ENCODE peak calls at places on chromosomes 5 and 9, in five cellular contexts. G is psoas muscle, H is Panc1, W is sigmoid colon, I is cardiac muscle cell. T is an unnamed sample.

GRCh38 chr9:107190031-107190935 is 92.8 kb upstream of the RAD23B start:
- DNase-seq in H (no peak), I (no peak), G (no peak), W (no peak), T (no peak)

GRCh38 chr9:114592356-114592755 is 4.8 kb downstream of the ATP6V1G1 start:
- DNase-seq in G (no peak), W (no peak), I (no peak), H (no peak), T (no peak)

GRCh38 chr5:86837610-86838009 is 219.9 kb downstream of the COX7C start:
- DNase-seq in G (no peak), I (no peak), W (no peak), H (no peak), T (no peak)

GRCh38 chr5:116037236-116037822 is 5.1 kb downstream of the ARL14EPL start:
- DNase-seq in I (peak; percentile 21), H (no peak), W (no peak), G (no peak), T (no peak)

GRCh38 chr9:36818242-36818938 is 215.7 kb downstream of the PAX5 start:
- DNase-seq in H (no peak), W (peak; percentile 61), G (peak; percentile 26), I (peak; percentile 6), T (no peak)

GRCh38 chr5:128534729-128535128 is 3.3 kb downstream of the FBN2 start:
- DNase-seq in I (peak; percentile 65), G (no peak), W (no peak), H (no peak), T (no peak)

GRCh38 chr9:111483862-111484563 is at the start of gene ECPAS:
- DNase-seq in H (no peak), W (peak; percentile 88), I (peak; percentile 87), G (peak; percentile 81), T (peak; percentile 87)

GRCh38 chr5:124704594-124705284 is 41.7 kb downstream of the ZNF608 start:
- DNase-seq in I (no peak), G (no peak), H (no peak), W (no peak), T (no peak)

GRCh38 chr5:3954189-3954588 is 358.6 kb downstream of the IRX1 start:
- DNase-seq in G (no peak), H (no peak), W (no peak), I (no peak), T (no peak)

GRCh38 chr9:37988041-37988440 is 81.0 kb downstream of the SHB start:
- DNase-seq in I (no peak), G (no peak), W (no peak), H (no peak), T (no peak)

GRCh38 chr5:126610616-126611015 is 9.9 kb downstream of the PHAX start:
- DNase-seq in G (no peak), W (no peak), H (no peak), I (no peak), T (no peak)

GRCh38 chr5:119331566-119332095 is 24.2 kb upstream of the TNFAIP8 start:
- DNase-seq in G (no peak), I (no peak), H (no peak), W (no peak), T (no peak)

GRCh38 chr5:133384903-133385302 is 227.4 kb downstream of the FSTL4 start:
- DNase-seq in G (no peak), W (peak; percentile 40), H (no peak), I (no peak), T (no peak)

GRCh38 chr9:34592895-34593601 is 3.5 kb upstream of the CNTFR start:
- DNase-seq in I (no peak), G (peak; percentile 87), H (no peak), W (peak; percentile 92), T (no peak)

GRCh38 chr9:34591091-34591910 is 1.8 kb upstream of the CNTFR start:
- DNase-seq in I (peak; percentile 85), G (peak; percentile 91), W (peak; percentile 93), H (peak; percentile 33), T (peak; percentile 91)

GRCh38 chr9:34591911-34592866 is 2.7 kb upstream of the CNTFR start:
- DNase-seq in W (no peak), I (no peak), H (no peak), G (no peak), T (no peak)

GRCh38 chr9:34590376-34591090 is 1.0 kb upstream of the CNTFR start:
- DNase-seq in H (no peak), G (peak; percentile 52), I (no peak), W (peak; percentile 75), T (no peak)

GRCh38 chr9:34594177-34594576 is 4.7 kb upstream of the CNTFR start:
- DNase-seq in I (no peak), H (no peak), W (no peak), G (peak; percentile 41), T (no peak)
- H3K4me1 ChIP-seq in I (peaks cover 10% of the 10 kb centered on the region), H (peaks cover 10% of the 10 kb centered on the region), W (peaks cover 44% of the 10 kb centered on the region), G (peaks cover 62% of the 10 kb centered on the region), T (peaks cover 23% of the 10 kb centered on the region)

DNA sequence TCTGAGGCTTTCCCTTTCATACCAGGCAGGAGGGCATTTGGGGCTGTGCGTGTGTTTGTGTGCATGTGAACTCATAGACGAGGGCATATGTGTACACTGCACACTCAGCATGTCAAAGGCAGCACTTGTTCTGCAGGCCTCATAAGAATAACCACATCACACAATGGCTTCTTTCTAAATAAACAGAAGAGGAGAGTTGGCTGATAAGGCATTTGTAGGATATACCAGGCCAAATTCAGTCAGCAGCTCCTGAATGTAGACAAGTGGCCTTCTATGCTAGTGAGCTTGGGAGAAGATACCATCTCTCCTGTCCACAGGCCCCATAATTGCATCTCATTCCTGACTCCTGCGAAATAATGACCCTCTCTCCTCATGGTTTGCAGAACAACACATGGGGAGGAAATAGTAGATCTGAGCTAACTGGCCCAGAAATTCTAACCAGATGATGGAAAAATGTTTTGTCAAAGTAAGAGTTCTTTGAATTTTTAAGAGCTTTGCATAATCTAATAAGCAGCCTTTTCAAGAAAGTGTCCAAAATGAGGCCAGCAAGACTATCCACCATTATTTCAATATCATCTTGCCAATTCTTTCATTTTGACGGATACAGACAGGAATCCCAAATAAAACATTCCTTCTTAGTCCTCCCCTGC is 60.5 kb upstream of the GAS1 start:
- DNase-seq in W (no peak), H (no peak), I (peak; percentile 27), G (no peak), T (no peak)
- TF ChIP-seq CTCF in W (no peak), H (no peak), I (no peak), G (no peak), T (no peak)

DNA sequence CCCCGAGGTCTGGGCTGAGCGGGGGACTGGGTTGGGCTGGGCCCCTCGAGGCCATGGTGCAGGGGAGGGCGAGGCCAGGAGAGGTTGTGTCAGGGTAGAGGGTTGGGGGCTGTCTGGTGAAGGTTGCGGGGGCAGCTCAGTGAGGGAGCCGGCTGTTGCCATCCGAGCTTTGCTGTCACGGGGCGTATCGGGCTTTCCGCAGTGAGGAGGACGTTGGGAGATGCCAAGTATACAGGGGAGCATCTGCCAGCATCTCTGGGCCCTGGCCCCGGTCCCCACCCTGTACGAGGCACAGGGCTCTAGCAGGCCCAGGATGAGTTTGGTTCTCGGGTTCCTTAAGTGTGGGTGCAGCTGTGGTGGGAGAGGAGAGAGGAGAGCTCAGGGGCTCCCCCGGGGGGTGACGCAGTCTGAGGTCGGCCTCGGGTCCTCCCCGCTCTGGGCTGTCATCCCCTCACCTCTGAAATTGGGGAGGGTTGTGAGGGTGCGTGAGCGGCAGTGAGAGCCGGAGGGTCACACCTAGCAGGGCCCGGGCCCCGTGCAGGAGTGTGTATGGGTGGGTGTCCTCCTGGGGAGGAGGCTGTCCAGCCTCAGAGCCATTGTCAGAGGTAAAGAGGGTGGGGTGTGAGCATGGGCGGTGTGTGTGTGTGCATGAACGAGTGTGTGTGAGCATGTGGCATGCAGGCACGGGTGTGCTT is 87.3 kb downstream of the COL5A1 start:
- DNase-seq in W (peak; percentile 66), H (no peak), I (no peak), G (no peak), T (no peak)
- H3K4me1 ChIP-seq in W (peaks cover 58% of the 10 kb centered on the region), H (no peaks in the 10 kb centered on the region), I (no peaks in the 10 kb centered on the region), G (no peaks in the 10 kb centered on the region), T (no peaks in the 10 kb centered on the region)

GRCh38 chr9:35522189-35522588 is 32.3 kb downstream of the RUSC2 start:
- DNase-seq in W (no peak), I (no peak), G (no peak), H (no peak), T (no peak)
- TF ChIP-seq CTCF in W (no peak), I (peak; percentile 13), G (peak; percentile 37), H (peak; percentile 65), T (no peak)

GRCh38 chr9:134336924-134337323 is 10.7 kb downstream of the RXRA start:
- DNase-seq in W (no peak), H (no peak), G (no peak), I (no peak), T (no peak)
- H3K4me1 ChIP-seq in W (peaks cover 100% of the 10 kb centered on the region), H (peaks cover 21% of the 10 kb centered on the region), G (peaks cover 90% of the 10 kb centered on the region), I (peaks cover 22% of the 10 kb centered on the region), T (peaks cover 98% of the 10 kb centered on the region)

GRCh38 chr9:133117271-133118178 is 3.5 kb downstream of the RALGDS start:
- DNase-seq in H (no peak), W (peak; percentile 86), I (peak; percentile 51), G (peak; percentile 77), T (peak; percentile 53)
- TF ChIP-seq CTCF in H (no peak), W (no peak), I (no peak), G (peak; percentile 9), T (no peak)

DNA sequence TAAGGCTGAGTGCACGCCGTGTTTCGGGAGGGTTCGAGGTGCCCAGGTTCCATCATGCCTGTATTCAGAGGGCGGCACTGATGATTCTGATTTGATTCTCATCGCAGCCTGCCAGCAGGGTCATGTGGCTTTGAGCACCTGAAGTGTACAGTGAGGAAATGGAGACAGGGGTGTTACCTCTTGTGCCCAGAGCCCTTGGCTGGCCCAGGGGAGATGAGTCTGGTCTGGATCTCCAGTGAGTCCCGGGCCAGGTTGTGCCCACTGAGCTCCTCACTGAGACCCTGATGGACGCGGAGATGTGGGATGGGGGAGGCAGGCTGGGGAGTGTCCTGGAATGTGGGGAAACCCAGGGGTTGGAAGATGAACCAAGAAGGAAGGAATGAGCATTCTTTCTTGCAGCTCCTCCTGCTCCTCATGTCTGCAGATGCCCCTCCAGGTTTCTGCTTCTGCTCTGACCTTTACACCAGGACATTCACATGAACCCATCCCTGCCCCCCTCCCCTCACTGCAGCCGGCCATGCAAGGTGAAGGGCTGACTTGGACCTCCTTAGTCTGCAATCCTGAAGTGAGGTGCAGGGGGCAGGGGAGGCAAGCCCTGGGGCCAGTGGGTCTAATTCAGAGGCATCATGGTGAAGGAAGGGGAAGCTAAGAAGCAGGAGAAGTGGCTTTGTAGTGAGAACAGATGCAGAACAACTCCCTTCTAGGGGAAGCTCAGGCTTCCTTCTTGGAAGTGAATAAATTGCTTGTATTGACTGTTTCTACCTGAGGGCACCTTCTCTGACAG is 54.9 kb downstream of the GADD45G start:
- DNase-seq in I (no peak), W (peak; percentile 36), G (no peak), H (no peak), T (no peak)
- H3K4me1 ChIP-seq in I (peaks cover 14% of the 10 kb centered on the region), W (peaks cover 25% of the 10 kb centered on the region), G (peaks cover 25% of the 10 kb centered on the region), H (no peaks in the 10 kb centered on the region), T (peaks cover 44% of the 10 kb centered on the region)

GRCh38 chr5:76403713-76403962 is 553 bp downstream of the IQGAP2 start:
- DNase-seq in I (peak; percentile 17), H (no peak), W (no peak), G (no peak), T (no peak)
- TF ChIP-seq CTCF in I (no peak), H (no peak), W (no peak), G (no peak), T (no peak)